ENCODE peak calls at places on chromosomes 13 and 19, in six cellular contexts. One of them, this sample, is unnamed.

GRCh38 chr19:50902640-50903039 is 8.6 kb downstream of the KLK4 start:
- DNase-seq in ascending aorta: no peak
- DNase-seq in neural progenitor cell: no peak
- DNase-seq in Caco-2: no peak
- DNase-seq in H7: no peak
- DNase-seq in kidney: no peak
- DNase-seq in this sample: no peak

GRCh38 chr13:100674363-100674847 is at the start of gene TMTC4:
- DNase-seq in neural progenitor cell: peak; percentile 85
- DNase-seq in Caco-2: peak; percentile 77
- DNase-seq in H7: peak; percentile 88
- DNase-seq in kidney: no peak
- DNase-seq in ascending aorta: no peak
- DNase-seq in this sample: no peak

GRCh38 chr13:66562054-66562453 is 668.1 kb downstream of the PCDH9 start:
- DNase-seq in kidney: no peak
- DNase-seq in H7: no peak
- DNase-seq in ascending aorta: no peak
- DNase-seq in Caco-2: no peak
- DNase-seq in neural progenitor cell: no peak
- DNase-seq in this sample: no peak

GRCh38 chr19:55369651-55370304 is 485 bp downstream of the IL11 start:
- DNase-seq in H7: peak; percentile 99
- DNase-seq in kidney: peak; percentile 82
- DNase-seq in ascending aorta: no peak
- DNase-seq in Caco-2: peak; percentile 79
- DNase-seq in neural progenitor cell: peak; percentile 87
- DNase-seq in this sample: no peak

GRCh38 chr13:78589206-78589605 is 14.1 kb downstream of the POU4F1 start:
- DNase-seq in kidney: peak; percentile 52
- DNase-seq in H7: peak; percentile 77
- DNase-seq in ascending aorta: no peak
- DNase-seq in Caco-2: peak; percentile 77
- DNase-seq in neural progenitor cell: peak; percentile 90
- DNase-seq in this sample: no peak

GRCh38 chr13:94967183-94968039 is 255.1 kb upstream of the SOX21 start:
- DNase-seq in neural progenitor cell: peak; percentile 85
- DNase-seq in H7: peak; percentile 76
- DNase-seq in kidney: peak; percentile 67
- DNase-seq in Caco-2: no peak
- DNase-seq in ascending aorta: no peak
- DNase-seq in this sample: no peak

GRCh38 chr13:47211106-47211505 is 314.3 kb upstream of the HTR2A start:
- DNase-seq in neural progenitor cell: no peak
- DNase-seq in kidney: no peak
- DNase-seq in Caco-2: no peak
- DNase-seq in ascending aorta: no peak
- DNase-seq in H7: no peak
- DNase-seq in this sample: peak; percentile 17

GRCh38 chr13:27964741-27965323 is 4.3 kb downstream of the CDX2 start:
- DNase-seq in ascending aorta: no peak
- DNase-seq in neural progenitor cell: no peak
- DNase-seq in kidney: no peak
- DNase-seq in Caco-2: no peak
- DNase-seq in H7: no peak
- DNase-seq in this sample: no peak

GRCh38 chr19:12611361-12611699 is 610 bp downstream of the ZNF791 start:
- DNase-seq in Caco-2: peak; percentile 74
- DNase-seq in ascending aorta: peak; percentile 88
- DNase-seq in kidney: peak; percentile 88
- DNase-seq in H7: peak; percentile 84
- DNase-seq in neural progenitor cell: peak; percentile 82
- DNase-seq in this sample: no peak

GRCh38 chr19:14550201-14550754 is 20.9 kb downstream of the TECR start:
- DNase-seq in neural progenitor cell: no peak
- DNase-seq in Caco-2: no peak
- DNase-seq in ascending aorta: no peak
- DNase-seq in kidney: peak; percentile 82
- DNase-seq in H7: peak; percentile 29
- DNase-seq in this sample: no peak

GRCh38 chr19:4971424-4971793 is 2.5 kb downstream of the KDM4B start:
- DNase-seq in kidney: no peak
- DNase-seq in neural progenitor cell: no peak
- DNase-seq in ascending aorta: no peak
- DNase-seq in Caco-2: no peak
- DNase-seq in H7: peak; percentile 91
- DNase-seq in this sample: no peak

GRCh38 chr13:47049276-47049989 is 152.6 kb upstream of the HTR2A start:
- DNase-seq in neural progenitor cell: no peak
- DNase-seq in H7: no peak
- DNase-seq in Caco-2: no peak
- DNase-seq in ascending aorta: no peak
- DNase-seq in kidney: no peak
- DNase-seq in this sample: no peak

GRCh38 chr13:76455960-76456359 is 430.2 kb downstream of the KCTD12 start:
- DNase-seq in Caco-2: no peak
- DNase-seq in neural progenitor cell: no peak
- DNase-seq in ascending aorta: no peak
- DNase-seq in kidney: no peak
- DNase-seq in H7: no peak
- DNase-seq in this sample: no peak

GRCh38 chr13:24683833-24684599 is 3.8 kb downstream of the ATP12A start:
- DNase-seq in Caco-2: peak; percentile 81
- DNase-seq in neural progenitor cell: peak; percentile 88
- DNase-seq in kidney: no peak
- DNase-seq in ascending aorta: no peak
- DNase-seq in H7: peak; percentile 97
- DNase-seq in this sample: no peak

GRCh38 chr13:99983401-99984133 is 2.0 kb downstream of the ZIC2 start:
- DNase-seq in ascending aorta: no peak
- DNase-seq in H7: peak; percentile 71
- DNase-seq in neural progenitor cell: peak; percentile 48
- DNase-seq in kidney: no peak
- DNase-seq in Caco-2: no peak
- DNase-seq in this sample: no peak

GRCh38 chr13:38542601-38543000 is 144.3 kb upstream of the FREM2 start:
- DNase-seq in neural progenitor cell: no peak
- DNase-seq in Caco-2: no peak
- DNase-seq in H7: no peak
- DNase-seq in ascending aorta: no peak
- DNase-seq in kidney: no peak
- DNase-seq in this sample: no peak

GRCh38 chr13:49356224-49356623 is 87.6 kb downstream of the CAB39L start:
- DNase-seq in H7: no peak
- DNase-seq in kidney: no peak
- DNase-seq in ascending aorta: no peak
- DNase-seq in neural progenitor cell: no peak
- DNase-seq in Caco-2: no peak
- DNase-seq in this sample: no peak

DNA sequence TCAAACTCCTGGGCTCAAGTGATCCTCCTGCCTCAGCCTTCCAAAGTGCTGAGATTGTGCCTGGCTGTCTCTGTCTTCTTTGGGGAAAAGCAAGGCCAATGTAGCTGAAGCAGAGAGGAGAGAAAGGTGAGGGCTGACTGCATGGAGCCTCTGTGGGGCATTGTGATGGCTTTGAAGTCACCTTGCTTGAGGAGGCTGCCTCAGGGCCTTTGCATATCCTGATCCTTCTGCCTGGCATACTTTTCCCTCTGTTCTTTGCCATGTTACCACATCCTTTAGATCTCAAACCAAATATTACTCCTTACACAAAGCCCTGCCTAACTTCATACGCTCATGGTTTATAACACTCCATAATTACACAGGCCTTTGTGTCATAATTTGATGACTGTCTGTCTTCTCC is 9.4 kb upstream of the PPP5C start:
- DNase-seq in ascending aorta: no peak
- DNase-seq in H7: no peak
- DNase-seq in neural progenitor cell: no peak
- DNase-seq in Caco-2: no peak
- DNase-seq in kidney: no peak
- DNase-seq in this sample: no peak
- H3K36me3 ChIP-seq in ascending aorta: peaks cover 64% of the 10 kb centered on the region
- H3K36me3 ChIP-seq in H7: no peaks in the 10 kb centered on the region
- H3K36me3 ChIP-seq in neural progenitor cell: no peaks in the 10 kb centered on the region
- H3K36me3 ChIP-seq in Caco-2: no peaks in the 10 kb centered on the region
- H3K36me3 ChIP-seq in kidney: no peaks in the 10 kb centered on the region
- H3K36me3 ChIP-seq in this sample: no peaks in the 10 kb centered on the region

GRCh38 chr19:23101241-23101640 is 15.6 kb upstream of the ZNF730 start:
- DNase-seq in ascending aorta: no peak
- DNase-seq in Caco-2: no peak
- DNase-seq in H7: no peak
- DNase-seq in kidney: no peak
- DNase-seq in neural progenitor cell: no peak
- DNase-seq in this sample: no peak

GRCh38 chr19:23098988-23099387 is 17.8 kb upstream of the ZNF730 start:
- DNase-seq in Caco-2: no peak
- DNase-seq in neural progenitor cell: no peak
- DNase-seq in kidney: no peak
- DNase-seq in H7: no peak
- DNase-seq in ascending aorta: no peak
- DNase-seq in this sample: no peak

GRCh38 chr19:23098286-23098685 is 18.5 kb upstream of the ZNF730 start:
- DNase-seq in kidney: no peak
- DNase-seq in ascending aorta: no peak
- DNase-seq in Caco-2: no peak
- DNase-seq in neural progenitor cell: no peak
- DNase-seq in H7: no peak
- DNase-seq in this sample: no peak

GRCh38 chr19:23095406-23095805 is 21.4 kb upstream of the ZNF730 start:
- DNase-seq in neural progenitor cell: no peak
- DNase-seq in kidney: no peak
- DNase-seq in H7: no peak
- DNase-seq in Caco-2: no peak
- DNase-seq in ascending aorta: no peak
- DNase-seq in this sample: no peak

GRCh38 chr19:23099966-23100365 is 16.9 kb upstream of the ZNF730 start:
- DNase-seq in H7: no peak
- DNase-seq in ascending aorta: no peak
- DNase-seq in Caco-2: no peak
- DNase-seq in kidney: no peak
- DNase-seq in neural progenitor cell: no peak
- DNase-seq in this sample: no peak
- H3K36me3 ChIP-seq in H7: peaks cover 29% of the 10 kb centered on the region
- H3K36me3 ChIP-seq in ascending aorta: peaks cover 4% of the 10 kb centered on the region
- H3K36me3 ChIP-seq in Caco-2: no peaks in the 10 kb centered on the region
- H3K36me3 ChIP-seq in kidney: no peaks in the 10 kb centered on the region
- H3K36me3 ChIP-seq in neural progenitor cell: peaks cover 11% of the 10 kb centered on the region
- H3K36me3 ChIP-seq in this sample: no peaks in the 10 kb centered on the region

DNA sequence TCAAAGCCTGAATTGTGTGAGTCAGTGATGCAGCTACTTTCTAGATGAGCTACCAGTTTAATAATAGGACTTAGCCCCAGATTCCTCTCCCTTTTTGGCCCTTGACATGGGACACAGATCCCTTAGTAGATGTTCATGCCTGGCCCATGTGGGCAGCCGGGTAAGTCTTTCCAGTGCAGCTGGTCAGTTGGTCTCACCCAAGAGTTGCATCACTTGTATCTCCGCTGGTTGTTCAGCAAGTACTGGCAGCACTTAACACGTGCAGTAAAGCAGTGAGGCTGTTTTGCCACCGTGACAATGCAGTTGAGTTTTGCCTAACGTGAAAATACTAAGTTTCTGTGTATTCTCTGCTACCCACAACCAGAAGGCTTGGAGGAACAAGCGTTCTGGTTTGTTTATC is 50.1 kb downstream of the ARHGEF7 start:
- DNase-seq in H7: no peak
- DNase-seq in kidney: no peak
- DNase-seq in ascending aorta: no peak
- DNase-seq in neural progenitor cell: no peak
- DNase-seq in Caco-2: no peak
- DNase-seq in this sample: no peak
- H3K36me3 ChIP-seq in H7: no peaks in the 10 kb centered on the region
- H3K36me3 ChIP-seq in kidney: peaks cover 5% of the 10 kb centered on the region
- H3K36me3 ChIP-seq in ascending aorta: no peaks in the 10 kb centered on the region
- H3K36me3 ChIP-seq in neural progenitor cell: no peaks in the 10 kb centered on the region
- H3K36me3 ChIP-seq in Caco-2: no peaks in the 10 kb centered on the region
- H3K36me3 ChIP-seq in this sample: no peaks in the 10 kb centered on the region

GRCh38 chr13:114318624-114319023 is 4.3 kb downstream of the CHAMP1 start:
- DNase-seq in ascending aorta: no peak
- DNase-seq in H7: no peak
- DNase-seq in Caco-2: no peak
- DNase-seq in neural progenitor cell: no peak
- DNase-seq in kidney: no peak
- DNase-seq in this sample: no peak

GRCh38 chr13:114311908-114312307 is 2.4 kb upstream of the CHAMP1 start:
- DNase-seq in kidney: no peak
- DNase-seq in H7: no peak
- DNase-seq in ascending aorta: no peak
- DNase-seq in Caco-2: no peak
- DNase-seq in neural progenitor cell: no peak
- DNase-seq in this sample: no peak

GRCh38 chr13:114313061-114313860 is 1.0 kb upstream of the CHAMP1 start:
- DNase-seq in H7: no peak
- DNase-seq in ascending aorta: no peak
- DNase-seq in neural progenitor cell: no peak
- DNase-seq in kidney: no peak
- DNase-seq in Caco-2: no peak
- DNase-seq in this sample: no peak

GRCh38 chr13:114314074-114314912 is at the start of gene CHAMP1:
- DNase-seq in kidney: peak; percentile 99
- DNase-seq in H7: peak; percentile 98
- DNase-seq in Caco-2: peak; percentile 98
- DNase-seq in neural progenitor cell: peak; percentile 95
- DNase-seq in ascending aorta: peak; percentile 98
- DNase-seq in this sample: peak; percentile 38

GRCh38 chr13:114315074-114315785 is 927 bp downstream of the CHAMP1 start:
- DNase-seq in kidney: no peak
- DNase-seq in ascending aorta: no peak
- DNase-seq in Caco-2: no peak
- DNase-seq in H7: no peak
- DNase-seq in neural progenitor cell: no peak
- DNase-seq in this sample: no peak
- H3K36me3 ChIP-seq in kidney: no peaks in the 10 kb centered on the region
- H3K36me3 ChIP-seq in ascending aorta: peaks cover 2% of the 10 kb centered on the region
- H3K36me3 ChIP-seq in Caco-2: no peaks in the 10 kb centered on the region
- H3K36me3 ChIP-seq in H7: peaks cover 3% of the 10 kb centered on the region
- H3K36me3 ChIP-seq in neural progenitor cell: peaks cover 5% of the 10 kb centered on the region
- H3K36me3 ChIP-seq in this sample: peaks cover 7% of the 10 kb centered on the region

GRCh38 chr19:17183858-17184271 is 31.3 kb upstream of the USE1 start:
- DNase-seq in kidney: no peak
- DNase-seq in ascending aorta: no peak
- DNase-seq in H7: no peak
- DNase-seq in Caco-2: no peak
- DNase-seq in neural progenitor cell: no peak
- DNase-seq in this sample: no peak
- H3K36me3 ChIP-seq in kidney: peaks cover 8% of the 10 kb centered on the region
- H3K36me3 ChIP-seq in ascending aorta: peaks cover 79% of the 10 kb centered on the region
- H3K36me3 ChIP-seq in H7: peaks cover 9% of the 10 kb centered on the region
- H3K36me3 ChIP-seq in Caco-2: no peaks in the 10 kb centered on the region
- H3K36me3 ChIP-seq in neural progenitor cell: no peaks in the 10 kb centered on the region
- H3K36me3 ChIP-seq in this sample: no peaks in the 10 kb centered on the region

This sample was measured in Panc1.